ENCODE peak calls at places on chromosomes 13 and 19, in eight cellular contexts. P is CD4-positive, CD25-positive, alpha-beta regulatory T cell; K is heart left ventricle; Y is substantia nigra; W is NCI-H1930; L is NCI-H1417; M is T-helper 2 cell; E is head of caudate nucleus. U is an unnamed sample.

GRCh38 chr13:69903081-69903480 is 204.5 kb upstream of the ATXN8OS start:
- DNase-seq in M (no peak), K (no peak), W (no peak), P (no peak), E (no peak), Y (no peak), L (no peak), U (no peak)

GRCh38 chr19:44702551-44703176 is 3.7 kb downstream of the CEACAM16 start:
- DNase-seq in W (no peak), E (no peak), P (no peak), K (no peak), L (no peak), Y (no peak), M (no peak), U (no peak)

GRCh38 chr19:14167594-14168138 is 31.3 kb upstream of the ASF1B start:
- DNase-seq in W (no peak), E (no peak), M (peak; percentile 21), Y (no peak), P (peak; percentile 40), K (no peak), L (no peak), U (no peak)

GRCh38 chr13:59771272-59771671 is 392.5 kb downstream of the DIAPH3 start:
- DNase-seq in P (no peak), K (no peak), E (no peak), W (no peak), L (no peak), M (no peak), Y (no peak), U (no peak)

GRCh38 chr19:1276620-1277007 is 1.3 kb downstream of the FAM174C start:
- DNase-seq in Y (no peak), K (no peak), L (peak; percentile 25), P (no peak), E (no peak), W (no peak), M (no peak), U (no peak)

GRCh38 chr19:50427997-50428425 is 4.7 kb upstream of the MYBPC2 start:
- DNase-seq in P (peak; percentile 21), K (peak; percentile 82), E (peak; percentile 88), M (no peak), Y (peak; percentile 45), L (no peak), W (peak; percentile 36), U (peak; percentile 70)

GRCh38 chr19:741506-742131 is 9.3 kb upstream of the MISP start:
- DNase-seq in P (no peak), W (no peak), L (no peak), K (no peak), M (no peak), Y (no peak), E (no peak), U (no peak)

GRCh38 chr13:37375724-37376123 is 222.8 kb downstream of the POSTN start:
- DNase-seq in M (no peak), W (no peak), P (no peak), L (no peak), K (no peak), Y (no peak), E (no peak), U (no peak)

GRCh38 chr19:10230155-10230903 is 802 bp downstream of the S1PR2 start:
- DNase-seq in L (no peak), W (peak; percentile 38), K (peak; percentile 50), P (peak; percentile 53), M (peak; percentile 73), E (peak; percentile 10), Y (no peak), U (no peak)

GRCh38 chr19:49224856-49225255 is 67.3 kb downstream of the TRPM4 start:
- DNase-seq in M (no peak), E (peak; percentile 64), L (peak; percentile 67), P (no peak), Y (no peak), K (no peak), W (peak; percentile 77), U (no peak)

GRCh38 chr19:1232652-1233360 is 5.0 kb downstream of the CBARP start:
- DNase-seq in W (no peak), E (no peak), P (no peak), K (peak; percentile 36), M (no peak), Y (no peak), L (no peak), U (no peak)

GRCh38 chr13:64078025-64078424 is 2662.4 kb upstream of the PCDH20 start:
- DNase-seq in W (no peak), P (no peak), Y (no peak), E (no peak), M (no peak), K (no peak), L (peak; percentile 90), U (no peak)

GRCh38 chr19:40144151-40144550 is 47.1 kb upstream of the MAP3K10 start:
- DNase-seq in M (peak; percentile 68), P (peak; percentile 48), W (no peak), L (no peak), E (no peak), Y (no peak), K (no peak), U (no peak)

GRCh38 chr19:3945838-3946237 is 13.0 kb downstream of the NMRK2 start:
- DNase-seq in P (no peak), K (no peak), M (no peak), L (no peak), Y (no peak), W (no peak), E (no peak), U (no peak)

GRCh38 chr19:53294786-53295441 is 27.4 kb upstream of the VN1R4 start:
- DNase-seq in K (no peak), Y (no peak), E (no peak), P (no peak), M (no peak), L (no peak), W (no peak), U (no peak)

U was measured in globus pallidus.